ENCODE peak calls at places on chromosomes 6 and 20, in four cellular contexts. F is H1, G is WTC11, X is K562. B is an unnamed sample.

GRCh38 chr20:47676219-47676721 is 109.0 kb downstream of the SULF2 start:
- DNase-seq in F (peak), G (peak), X (no peak), B (no peak)

GRCh38 chr6:4359108-4359710 is 223.8 kb upstream of the ECI2 start:
- DNase-seq in F (no peak), G (no peak), X (no peak), B (no peak)

GRCh38 chr20:55251170-55251569 is 754.1 kb downstream of the CBLN4 start:
- DNase-seq in F (no peak), G (no peak), X (no peak), B (no peak)

GRCh38 chr6:66937180-66937579 is 1230.2 kb upstream of the EYS start:
- DNase-seq in F (no peak), G (no peak), X (no peak), B (no peak)

GRCh38 chr6:36809156-36809555 is 30.1 kb downstream of the CPNE5 start:
- DNase-seq in F (no peak), G (no peak), X (no peak), B (no peak)

GRCh38 chr6:15410126-15410391 is 164.2 kb downstream of the JARID2 start:
- DNase-seq in F (peak), G (no peak), X (no peak), B (no peak)

GRCh38 chr20:44990425-44990824 is 24.1 kb downstream of the STK4 start:
- DNase-seq in F (no peak), G (no peak), X (no peak), B (no peak)

GRCh38 chr6:35967059-35967769 is 46.3 kb upstream of the SRPK1 start:
- DNase-seq in F (no peak), G (no peak), X (no peak), B (no peak)

GRCh38 chr20:50110141-50111047 is 2.6 kb downstream of the UBE2V1 start:
- DNase-seq in F (no peak), G (no peak), X (no peak), B (no peak)

GRCh38 chr20:31811796-31812728 is 7.1 kb upstream of the MYLK2 start:
- DNase-seq in F (no peak), G (no peak), X (peak), B (no peak)

GRCh38 chr20:55685425-55685824 is 319.9 kb downstream of the CBLN4 start:
- DNase-seq in F (no peak), G (no peak), X (no peak), B (no peak)

GRCh38 chr6:86142326-86142725 is 499.6 kb upstream of the SYNCRIP start:
- DNase-seq in F (no peak), G (no peak), X (no peak), B (no peak)

GRCh38 chr6:27568226-27568889 is 95.5 kb upstream of the ZNF184 start:
- DNase-seq in F (no peak), G (no peak), X (peak), B (no peak)

GRCh38 chr6:27562027-27562410 is 89.1 kb upstream of the ZNF184 start:
- DNase-seq in F (no peak), G (peak), X (peak), B (no peak)

DNA sequence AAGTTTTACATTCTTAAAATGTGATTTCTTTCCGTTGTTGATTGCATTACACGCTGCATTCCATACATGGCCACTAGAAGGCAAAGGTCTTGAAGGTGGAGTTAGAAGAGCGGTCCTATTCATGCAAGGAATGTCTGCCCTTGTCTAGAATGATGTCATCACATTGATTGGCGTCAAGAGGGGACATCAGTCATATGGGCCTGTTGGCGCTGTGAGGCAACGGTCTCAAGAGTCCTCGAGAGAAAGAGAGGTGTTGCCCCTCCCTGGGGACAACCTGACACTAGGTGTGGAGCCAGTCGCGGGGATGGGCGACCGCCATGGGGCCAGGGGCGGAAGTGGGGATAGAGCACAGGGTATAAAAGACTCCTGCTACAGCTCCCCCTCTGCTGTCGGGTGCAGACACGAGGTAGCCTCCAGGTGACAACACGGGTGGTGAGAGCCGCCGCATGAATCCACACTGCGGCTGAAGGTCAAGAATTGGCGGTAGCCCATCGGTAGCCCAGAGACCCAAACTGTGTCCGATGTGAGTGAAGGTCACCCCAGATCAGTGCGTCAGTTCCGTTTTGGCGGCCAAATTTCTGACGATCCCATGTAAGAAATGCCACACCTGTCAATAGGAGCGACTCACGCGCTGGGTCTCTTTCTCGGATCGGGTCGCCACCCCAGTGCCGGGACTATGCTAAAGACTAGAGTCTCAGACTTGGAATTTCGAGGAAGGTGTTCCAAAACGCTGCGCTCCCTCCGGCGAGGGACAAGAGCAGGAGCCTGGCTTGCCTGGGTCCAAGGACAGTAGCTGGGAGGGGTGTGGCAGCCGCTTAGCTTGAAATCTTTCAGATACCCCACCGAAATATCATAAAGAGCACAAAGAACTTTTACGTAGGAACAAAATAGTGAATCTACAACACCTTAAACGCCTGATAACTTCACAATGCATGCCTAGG is 93.2 kb upstream of the ZNF184 start:
- DNase-seq in F (peak), G (peak), X (no peak), B (no peak)
- TF ChIP-seq TEAD4 in F (peak), G (no peak), X (no peak), B (no peak)

DNA sequence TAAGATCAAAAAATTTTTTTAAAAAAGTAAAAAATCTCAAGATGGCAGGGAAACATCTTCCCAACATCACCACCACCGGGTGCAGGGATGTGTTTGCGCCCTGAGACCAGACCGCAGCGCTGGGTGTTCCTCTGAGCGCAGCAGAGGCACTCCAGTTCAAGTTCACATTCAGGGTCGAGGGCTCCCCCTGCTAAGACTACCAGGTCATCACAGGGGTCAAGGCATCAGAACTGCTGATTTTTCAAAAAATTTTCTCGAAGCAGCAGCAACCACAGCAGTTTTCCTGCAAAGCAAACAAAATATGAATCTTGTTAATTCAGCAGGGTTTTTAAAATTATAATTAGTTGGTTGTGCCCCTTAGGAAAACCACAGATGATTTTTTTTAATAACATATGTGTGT is 83.1 kb downstream of the MYLK4 start:
- DNase-seq in F (no peak), G (no peak), X (no peak), B (no peak)
- TF ChIP-seq TEAD4 in F (no peak), G (no peak), X (no peak), B (no peak)

GRCh38 chr6:163354085-163354484 is 60.4 kb upstream of the QKI start:
- DNase-seq in F (no peak), G (no peak), X (peak), B (no peak)

GRCh38 chr6:163356743-163357142 is 57.8 kb upstream of the QKI start:
- DNase-seq in F (no peak), G (no peak), X (no peak), B (no peak)

GRCh38 chr6:163355471-163355991 is 59.0 kb upstream of the QKI start:
- DNase-seq in F (no peak), G (no peak), X (no peak), B (peak)

GRCh38 chr6:163354779-163355431 is 59.6 kb upstream of the QKI start:
- DNase-seq in F (no peak), G (no peak), X (no peak), B (peak)

DNA sequence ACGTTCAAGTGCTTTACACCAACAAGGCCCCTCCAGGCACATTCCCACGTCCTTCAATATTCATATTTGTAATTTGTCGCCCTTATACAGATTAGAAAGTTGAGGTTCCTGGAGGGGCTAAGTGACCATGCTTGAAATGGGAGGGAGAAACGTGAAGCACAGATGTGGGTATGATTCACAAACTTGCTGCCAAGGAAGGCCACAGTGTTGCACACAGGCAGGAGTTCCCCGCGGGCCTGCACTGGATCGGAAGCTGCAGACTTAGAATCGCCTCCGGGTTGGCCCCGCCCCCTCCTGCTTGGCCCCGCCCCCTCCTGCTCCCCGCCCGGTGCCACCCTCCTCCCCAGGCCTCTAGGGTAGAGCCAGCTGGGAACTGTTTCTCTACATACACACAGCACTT is 58.2 kb upstream of the QKI start:
- DNase-seq in F (no peak), G (peak), X (no peak), B (peak)
- TF ChIP-seq TEAD4 in F (no peak), G (no peak), X (no peak), B (no peak)

GRCh38 chr20:10706460-10706811 is 32.6 kb upstream of the JAG1 start:
- DNase-seq in F (no peak), G (no peak), X (no peak), B (no peak)
- TF ChIP-seq TEAD4 in F (no peak), G (no peak), X (no peak), B (no peak)

DNA sequence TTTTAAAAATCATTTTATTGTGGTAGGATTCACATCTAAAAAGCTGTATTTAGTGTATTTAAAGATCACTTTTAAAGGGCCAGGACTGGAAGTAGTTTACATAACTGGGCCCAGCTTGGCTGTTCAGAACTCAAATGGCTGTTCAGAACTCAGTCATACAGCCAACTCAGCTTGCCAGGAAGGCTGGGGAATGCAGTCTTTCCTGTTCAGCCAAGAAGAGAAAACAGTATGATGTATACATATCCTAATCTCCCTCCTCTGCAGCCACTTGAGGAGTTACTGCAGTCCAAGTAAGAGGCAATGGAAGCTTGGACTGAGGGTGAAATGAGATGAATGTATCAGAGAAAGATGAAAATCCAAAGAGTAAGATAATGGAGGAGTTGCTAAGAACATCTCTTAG is 24.6 kb downstream of the DSTN start:
- DNase-seq in F (no peak), G (no peak), X (no peak), B (no peak)
- TF ChIP-seq TEAD4 in F (peak), G (no peak), X (no peak), B (no peak)

DNA sequence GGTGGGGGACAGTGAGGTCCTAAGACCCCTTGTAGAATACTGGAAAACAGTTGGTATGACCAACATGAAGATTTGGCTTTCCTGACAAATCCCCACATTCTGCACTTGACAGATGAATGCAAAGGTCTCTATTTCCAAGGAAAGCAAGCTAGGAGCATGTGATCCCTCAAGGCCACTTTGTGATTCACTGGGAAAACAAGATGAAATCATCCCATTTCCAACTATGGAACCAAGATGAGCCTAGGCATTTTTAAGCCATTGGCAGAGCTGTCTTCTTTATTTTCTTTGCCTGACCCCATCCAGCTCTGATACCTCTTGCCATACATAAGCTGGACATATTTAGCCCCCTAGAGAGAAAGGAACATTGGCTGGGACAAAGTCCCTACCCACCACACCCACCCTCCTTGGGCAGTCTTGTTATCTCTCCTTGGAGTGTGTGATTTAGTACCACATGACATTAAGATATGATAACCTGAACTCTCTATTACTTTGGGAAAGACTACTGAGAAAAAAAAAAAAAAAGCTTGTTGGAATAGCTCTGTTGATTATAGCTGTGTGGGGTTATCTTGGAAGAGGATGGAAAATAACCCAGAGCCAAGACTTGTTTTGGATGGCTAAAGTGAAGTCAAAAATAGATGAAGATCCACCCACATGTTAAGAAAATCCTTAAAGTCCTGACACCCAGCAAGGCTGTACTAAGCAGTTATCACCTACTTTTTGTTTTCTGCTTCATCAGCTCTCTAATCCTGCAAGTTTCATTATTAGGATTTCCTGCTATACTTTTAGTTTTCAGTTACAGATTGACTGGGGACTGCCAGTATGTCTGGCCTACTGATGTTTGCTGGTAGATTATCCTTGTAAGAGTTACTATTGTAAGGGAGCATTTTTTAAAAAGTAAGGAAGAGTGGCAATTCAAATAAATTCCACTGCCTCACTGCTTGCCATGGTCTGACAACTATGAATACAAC is 90.1 kb upstream of the PREP start:
- DNase-seq in F (no peak), G (no peak), X (no peak), B (no peak)
- TF ChIP-seq TEAD4 in F (no peak), G (no peak), X (no peak), B (no peak)

GRCh38 chr6:106048331-106048730 is 37.8 kb upstream of the PRDM1 start:
- DNase-seq in F (no peak), G (no peak), X (no peak), B (no peak)

GRCh38 chr6:106051241-106051640 is 34.9 kb upstream of the PRDM1 start:
- DNase-seq in F (peak), G (peak), X (no peak), B (no peak)

GRCh38 chr6:106050538-106050937 is 35.6 kb upstream of the PRDM1 start:
- DNase-seq in F (no peak), G (no peak), X (no peak), B (no peak)

GRCh38 chr6:106046854-106047200 is 39.3 kb upstream of the PRDM1 start:
- DNase-seq in F (no peak), G (no peak), X (no peak), B (no peak)

GRCh38 chr6:106046116-106046853 is 39.9 kb upstream of the PRDM1 start:
- DNase-seq in F (no peak), G (no peak), X (peak), B (no peak)
- TF ChIP-seq TEAD4 in F (no peak), G (no peak), X (no peak), B (no peak)

DNA sequence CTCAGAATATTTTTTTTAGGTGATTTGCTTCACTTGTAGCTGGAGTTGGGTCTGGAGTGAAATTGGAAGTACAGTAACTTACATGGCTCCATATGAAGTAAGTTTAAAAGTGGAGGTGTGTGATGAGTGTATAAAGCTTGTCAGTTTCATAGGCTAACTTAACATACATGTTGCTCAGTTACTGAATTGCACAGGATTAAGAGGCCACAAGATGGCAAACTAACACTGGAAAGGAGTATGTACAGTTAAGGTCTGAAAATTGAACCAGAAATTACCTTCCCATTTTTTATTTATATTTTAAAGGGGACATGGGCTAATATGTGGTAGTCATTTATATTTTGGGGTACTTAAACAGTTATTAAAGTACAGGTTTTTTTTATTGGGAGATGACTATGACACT is 45.3 kb upstream of the SMIM8 start:
- DNase-seq in F (no peak), G (no peak), X (peak), B (peak)
- TF ChIP-seq TEAD4 in F (no peak), G (no peak), X (no peak), B (no peak)

B was measured in SK-N-SH.